ENCODE peak calls at places on chromosomes 3 and 15, in ten cellular contexts. F is mammary epithelial cell, J is tibial artery, N is transverse colon, L is AG09309, B is WERI-Rb-1, S is brain microvascular endothelial cell, X is heart left ventricle, Y is NT2/D1, Z is kidney. O is an unnamed sample.

GRCh38 chr3:172859035-172859434 is 108.5 kb downstream of the ECT2 start:
- DNase-seq in F (no peak), J (no peak), N (no peak), L (no peak), B (peak), S (peak), X (no peak), Y (no peak), Z (no peak), O (no peak)

GRCh38 chr3:56985460-56986327 is 74.8 kb upstream of the SPATA12 start:
- DNase-seq in F (no peak), J (no peak), N (no peak), L (no peak), B (no peak), S (no peak), X (no peak), Y (no peak), Z (no peak), O (no peak)

GRCh38 chr15:58440181-58440910 is 8.6 kb downstream of the LIPC start:
- DNase-seq in F (peak), J (peak), N (no peak), L (no peak), B (no peak), S (peak), X (no peak), Y (no peak), Z (no peak), O (no peak)

GRCh38 chr15:40106203-40107161 is 2.2 kb downstream of the BMF start:
- DNase-seq in F (peak), J (peak), N (peak), L (no peak), B (peak), S (no peak), X (peak), Y (peak), Z (no peak), O (peak)

GRCh38 chr3:89300519-89300918 is 193.1 kb downstream of the EPHA3 start:
- DNase-seq in F (peak), J (no peak), N (no peak), L (no peak), B (no peak), S (no peak), X (no peak), Y (no peak), Z (no peak), O (no peak)

GRCh38 chr3:94158461-94158860 is 95.6 kb downstream of the NSUN3 start:
- DNase-seq in F (no peak), J (no peak), N (no peak), L (no peak), B (no peak), S (no peak), X (no peak), Y (no peak), Z (no peak), O (no peak)

GRCh38 chr15:70812827-70813364 is 41.1 kb downstream of the LARP6 start:
- DNase-seq in F (peak), J (no peak), N (no peak), L (no peak), B (no peak), S (no peak), X (no peak), Y (no peak), Z (no peak), O (no peak)

GRCh38 chr3:187112934-187113793 is 26.1 kb downstream of the RPL39L start:
- DNase-seq in F (peak), J (no peak), N (no peak), L (no peak), B (no peak), S (peak), X (no peak), Y (no peak), Z (no peak), O (no peak)

GRCh38 chr3:183252973-183253363 is at the start of gene B3GNT5:
- DNase-seq in F (peak), J (no peak), N (peak), L (no peak), B (peak), S (no peak), X (peak), Y (no peak), Z (peak), O (peak)

GRCh38 chr3:102156426-102156825 is 278.4 kb upstream of the ZPLD1 start:
- DNase-seq in F (peak), J (no peak), N (no peak), L (no peak), B (no peak), S (peak), X (no peak), Y (no peak), Z (no peak), O (no peak)

GRCh38 chr15:99707481-99708270 is 25.6 kb downstream of the LYSMD4 start:
- DNase-seq in F (peak), J (no peak), N (no peak), L (no peak), B (no peak), S (no peak), X (no peak), Y (no peak), Z (no peak), O (no peak)

GRCh38 chr15:48421362-48421761 is 90.1 kb downstream of the DUT start:
- DNase-seq in F (no peak), J (no peak), N (no peak), L (no peak), B (no peak), S (no peak), X (no peak), Y (no peak), Z (no peak), O (no peak)

GRCh38 chr3:159380891-159381290 is 579.0 kb downstream of the MFSD1 start:
- DNase-seq in F (no peak), J (no peak), N (no peak), L (no peak), B (no peak), S (no peak), X (no peak), Y (no peak), Z (no peak), O (no peak)

GRCh38 chr15:100760357-100760903 is 119.2 kb upstream of the ALDH1A3 start:
- DNase-seq in F (no peak), J (no peak), N (no peak), L (no peak), B (no peak), S (no peak), X (no peak), Y (no peak), Z (no peak), O (no peak)

GRCh38 chr15:100759116-100759515 is 120.5 kb upstream of the ALDH1A3 start:
- DNase-seq in F (no peak), J (no peak), N (no peak), L (peak), B (no peak), S (no peak), X (no peak), Y (no peak), Z (no peak), O (no peak)

GRCh38 chr15:100761253-100761935 is 118.2 kb upstream of the ALDH1A3 start:
- DNase-seq in F (no peak), J (no peak), N (no peak), L (no peak), B (no peak), S (no peak), X (no peak), Y (no peak), Z (no peak), O (no peak)

GRCh38 chr15:100758554-100758953 is 121.1 kb upstream of the ALDH1A3 start:
- DNase-seq in F (no peak), J (no peak), N (no peak), L (no peak), B (peak), S (no peak), X (no peak), Y (no peak), Z (no peak), O (no peak)

GRCh38 chr15:100759698-100760356 is 119.8 kb upstream of the ALDH1A3 start:
- DNase-seq in F (peak), J (no peak), N (no peak), L (no peak), B (no peak), S (peak), X (no peak), Y (no peak), Z (no peak), O (peak)
- H3K4me3 ChIP-seq in F (no peak), J (no peak), N (no peak), L (no peak), B (no peak), S (no peak), X (no peak), Y (no peak), Z (no peak), O (no peak)

DNA sequence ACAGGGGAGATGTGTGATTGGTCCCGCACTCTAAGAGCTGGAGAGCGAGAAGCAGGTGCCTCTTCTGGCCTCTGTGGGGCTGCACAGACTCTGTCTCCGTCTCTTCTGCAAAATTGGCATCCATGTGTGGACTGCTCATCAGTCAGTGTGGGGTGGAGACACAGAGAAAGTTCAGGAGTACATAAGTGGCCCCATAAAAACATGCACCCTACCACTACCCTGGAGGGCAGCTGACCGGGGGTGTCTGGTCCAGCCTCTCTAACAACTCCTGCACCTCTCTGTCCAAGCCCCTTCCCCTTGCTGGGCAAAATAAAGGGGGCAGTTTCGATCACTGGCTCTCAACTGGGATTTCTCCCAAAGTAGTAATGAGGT is 76.6 kb downstream of the TAMM41 start:
- DNase-seq in F (no peak), J (no peak), N (no peak), L (no peak), B (no peak), S (no peak), X (no peak), Y (no peak), Z (no peak), O (no peak)
- H3K4me3 ChIP-seq in F (no peak), J (no peak), N (no peak), L (no peak), B (no peak), S (no peak), X (no peak), Y (no peak), Z (peak), O (no peak)

GRCh38 chr3:9136746-9137434 is 112.6 kb downstream of the SRGAP3 start:
- DNase-seq in F (no peak), J (no peak), N (no peak), L (no peak), B (no peak), S (no peak), X (no peak), Y (no peak), Z (no peak), O (no peak)

GRCh38 chr3:9135526-9135925 is 113.9 kb downstream of the SRGAP3 start:
- DNase-seq in F (no peak), J (no peak), N (no peak), L (no peak), B (no peak), S (no peak), X (no peak), Y (no peak), Z (no peak), O (no peak)

GRCh38 chr3:9130318-9131110 is 118.9 kb downstream of the SRGAP3 start:
- DNase-seq in F (no peak), J (no peak), N (no peak), L (no peak), B (no peak), S (no peak), X (no peak), Y (no peak), Z (no peak), O (no peak)

GRCh38 chr3:9139366-9139765 is 110.1 kb downstream of the SRGAP3 start:
- DNase-seq in F (no peak), J (no peak), N (no peak), L (no peak), B (no peak), S (no peak), X (no peak), Y (no peak), Z (no peak), O (no peak)

GRCh38 chr3:9135930-9136525 is 113.4 kb downstream of the SRGAP3 start:
- DNase-seq in F (no peak), J (no peak), N (no peak), L (no peak), B (no peak), S (no peak), X (no peak), Y (no peak), Z (peak), O (no peak)
- H3K4me3 ChIP-seq in F (no peak), J (peak), N (peak), L (no peak), B (no peak), S (peak), X (peak), Y (no peak), Z (peak), O (peak)

DNA sequence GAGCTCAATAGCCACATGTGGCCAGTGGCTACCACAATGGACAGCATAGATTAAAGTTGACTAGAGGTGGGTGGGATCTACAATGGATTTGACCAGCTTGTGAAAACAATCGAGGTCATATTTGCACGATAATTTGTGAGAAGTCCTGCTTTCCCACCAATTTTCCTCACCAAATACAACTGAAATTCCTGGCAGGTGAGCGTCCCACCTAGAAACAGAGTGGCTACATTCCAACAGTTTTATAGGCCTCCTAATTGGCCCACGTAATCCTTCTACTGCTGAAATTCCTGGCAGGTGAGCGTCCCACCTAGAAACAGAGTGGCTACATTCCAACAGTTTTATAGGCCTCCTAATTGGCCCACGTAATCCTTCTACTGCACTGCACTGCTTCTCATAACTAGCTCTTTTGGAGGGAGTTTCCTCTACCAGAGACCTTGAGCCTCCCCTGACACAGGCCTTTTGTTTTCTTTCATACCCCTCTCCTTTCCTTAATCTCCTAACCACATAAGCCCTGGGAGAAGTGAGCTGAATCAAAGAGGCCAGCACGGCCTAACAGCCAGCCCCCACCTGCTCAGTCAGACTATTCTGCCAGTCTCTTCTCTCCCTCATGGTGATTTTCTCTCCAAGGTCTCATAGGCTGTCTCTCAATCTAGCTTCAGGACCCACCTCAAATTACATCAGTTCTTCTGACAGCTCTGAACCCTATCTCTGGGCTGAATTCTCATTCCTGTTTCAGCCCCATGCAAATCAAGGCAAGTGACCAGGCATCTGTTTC is 80.2 kb downstream of the BFSP2 start:
- DNase-seq in F (peak), J (no peak), N (no peak), L (no peak), B (peak), S (no peak), X (no peak), Y (no peak), Z (no peak), O (no peak)
- H3K4me3 ChIP-seq in F (no peak), J (no peak), N (no peak), L (no peak), B (no peak), S (no peak), X (no peak), Y (no peak), Z (no peak), O (no peak)

GRCh38 chr3:14602006-14602803 is 49.4 kb upstream of the CCDC174 start:
- DNase-seq in F (no peak), J (no peak), N (no peak), L (no peak), B (peak), S (no peak), X (no peak), Y (no peak), Z (no peak), O (no peak)
- H3K4me3 ChIP-seq in F (no peak), J (peak), N (peak), L (no peak), B (peak), S (no peak), X (peak), Y (peak), Z (no peak), O (peak)

GRCh38 chr3:105594219-105594618 is 227.5 kb downstream of the ALCAM start:
- DNase-seq in F (peak), J (no peak), N (no peak), L (no peak), B (no peak), S (peak), X (no peak), Y (no peak), Z (no peak), O (no peak)
- H3K4me3 ChIP-seq in F (no peak), J (no peak), N (no peak), L (no peak), B (no peak), S (no peak), X (no peak), Y (no peak), Z (no peak), O (no peak)

GRCh38 chr3:124877617-124878016 is 9.5 kb downstream of the ITGB5 start:
- DNase-seq in F (no peak), J (no peak), N (no peak), L (no peak), B (no peak), S (no peak), X (no peak), Y (no peak), Z (no peak), O (no peak)

GRCh38 chr3:124882749-124883148 is 4.4 kb downstream of the ITGB5 start:
- DNase-seq in F (no peak), J (no peak), N (no peak), L (no peak), B (no peak), S (peak), X (no peak), Y (no peak), Z (no peak), O (no peak)

GRCh38 chr3:124879395-124879723 is 7.8 kb downstream of the ITGB5 start:
- DNase-seq in F (no peak), J (no peak), N (no peak), L (no peak), B (no peak), S (no peak), X (no peak), Y (no peak), Z (no peak), O (no peak)

GRCh38 chr3:124881976-124882697 is 5.0 kb downstream of the ITGB5 start:
- DNase-seq in F (no peak), J (no peak), N (no peak), L (no peak), B (no peak), S (no peak), X (no peak), Y (no peak), Z (no peak), O (no peak)

GRCh38 chr3:124878561-124879394 is 8.4 kb downstream of the ITGB5 start:
- DNase-seq in F (peak), J (peak), N (peak), L (peak), B (no peak), S (peak), X (no peak), Y (no peak), Z (no peak), O (peak)
- H3K4me3 ChIP-seq in F (peak), J (no peak), N (no peak), L (no peak), B (no peak), S (no peak), X (no peak), Y (no peak), Z (peak), O (no peak)

GRCh38 chr15:28094732-28095521 is 4.2 kb downstream of the OCA2 start:
- DNase-seq in F (no peak), J (no peak), N (peak), L (no peak), B (no peak), S (no peak), X (no peak), Y (no peak), Z (peak), O (no peak)

GRCh38 chr15:28096411-28096719 is 2.8 kb downstream of the OCA2 start:
- DNase-seq in F (no peak), J (no peak), N (no peak), L (no peak), B (no peak), S (no peak), X (no peak), Y (no peak), Z (no peak), O (no peak)

GRCh38 chr15:28097656-28098359 is 1.3 kb downstream of the OCA2 start:
- DNase-seq in F (no peak), J (no peak), N (no peak), L (no peak), B (no peak), S (no peak), X (no peak), Y (no peak), Z (no peak), O (no peak)

GRCh38 chr15:28098360-28098765 is 752 bp downstream of the OCA2 start:
- DNase-seq in F (no peak), J (no peak), N (no peak), L (no peak), B (no peak), S (no peak), X (no peak), Y (no peak), Z (peak), O (no peak)

DNA sequence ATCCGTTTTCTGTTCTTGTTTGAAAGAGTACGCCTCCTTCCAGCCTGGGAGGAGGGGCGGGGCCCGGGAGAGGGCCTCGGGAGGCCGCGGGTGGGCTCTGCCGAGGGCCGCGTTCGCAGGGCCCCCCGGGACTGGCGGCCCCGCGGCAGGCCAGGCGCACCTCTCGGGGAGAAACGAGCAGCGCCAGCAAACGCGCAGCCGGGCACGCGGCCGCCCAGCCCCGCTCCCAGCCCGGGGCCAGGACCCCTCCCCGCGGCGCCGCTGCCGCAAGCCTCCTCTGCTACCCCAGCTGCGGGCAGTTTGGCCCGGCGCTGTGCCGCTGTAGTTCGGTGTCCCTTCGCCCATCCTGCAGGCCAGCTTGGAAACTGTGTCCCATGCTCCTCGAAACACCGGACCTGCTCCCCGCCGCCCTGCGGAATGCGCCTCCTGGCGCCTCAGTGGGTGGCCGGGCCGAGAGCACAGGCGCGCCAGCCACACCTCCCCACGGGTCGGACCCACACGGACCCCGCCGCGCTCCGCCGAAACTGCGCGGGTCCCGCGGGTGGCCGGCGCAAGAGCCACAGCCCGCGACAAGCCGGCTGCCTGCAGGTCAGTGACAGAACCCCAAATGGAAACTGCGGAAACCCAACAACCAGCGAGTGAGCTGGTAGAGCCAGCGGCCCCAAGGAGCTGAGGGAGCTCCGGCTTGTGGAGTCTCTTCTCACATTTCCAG is 2.2 kb downstream of the OCA2 start:
- DNase-seq in F (no peak), J (peak), N (no peak), L (no peak), B (no peak), S (no peak), X (no peak), Y (no peak), Z (peak), O (no peak)
- H3K4me3 ChIP-seq in F (peak), J (peak), N (peak), L (peak), B (no peak), S (peak), X (peak), Y (peak), Z (peak), O (peak)

O was measured in uterus.